ENCODE peak calls at places on chromosome 9, in ten cellular contexts. V, I, G, Z, N, H, W, C, E and A are unnamed samples.

GRCh38 chr9:2016411-2017208 is 1.5 kb downstream of the SMARCA2 start:
- DNase-seq in E (peak), N (peak), Z (no peak), W (peak), V (peak), H (peak), C (peak), G (peak), I (peak), A (peak)

GRCh38 chr9:134491856-134492255 is 149.7 kb upstream of the COL5A1 start:
- DNase-seq in C (no peak), G (no peak), E (no peak), H (no peak), W (no peak), Z (no peak), V (no peak), I (no peak), N (no peak), A (no peak)

GRCh38 chr9:121956808-121957207 is 136.3 kb downstream of the TTLL11 start:
- DNase-seq in I (no peak), W (no peak), H (no peak), Z (no peak), C (peak), G (no peak), N (no peak), V (no peak), E (no peak), A (no peak)

GRCh38 chr9:135216666-135217431 is 129.4 kb downstream of the OLFM1 start:
- DNase-seq in G (no peak), I (no peak), C (no peak), Z (no peak), W (no peak), H (no peak), N (peak), V (no peak), E (peak), A (no peak)

GRCh38 chr9:126347911-126348760 is 21.5 kb downstream of the MVB12B start:
- DNase-seq in G (no peak), V (no peak), W (peak), I (peak), N (no peak), Z (no peak), E (no peak), H (no peak), C (no peak), A (no peak)

GRCh38 chr9:98356326-98356725 is 100.9 kb upstream of the TBC1D2 start:
- DNase-seq in I (no peak), G (no peak), N (no peak), V (no peak), H (no peak), W (no peak), E (no peak), C (no peak), Z (no peak), A (no peak)

GRCh38 chr9:36725777-36726356 is 153.2 kb downstream of the MELK start:
- DNase-seq in I (peak), E (peak), C (no peak), N (no peak), G (peak), Z (no peak), W (no peak), V (no peak), H (no peak), A (no peak)

GRCh38 chr9:111975709-111976108 is 79.1 kb downstream of the UGCG start:
- DNase-seq in Z (no peak), N (peak), G (no peak), C (peak), H (no peak), E (peak), I (peak), V (no peak), W (peak), A (peak)

GRCh38 chr9:7117676-7118561 is 360.1 kb downstream of the KDM4C start:
- DNase-seq in V (no peak), Z (no peak), H (peak), I (no peak), G (no peak), C (peak), E (no peak), W (no peak), N (no peak), A (no peak)

GRCh38 chr9:77851862-77852602 is 179.6 kb downstream of the GNAQ start:
- DNase-seq in Z (no peak), C (no peak), H (no peak), G (no peak), I (no peak), W (no peak), V (no peak), N (no peak), E (no peak), A (no peak)

GRCh38 chr9:137354153-137354844 is 52.2 kb upstream of the NRARP start:
- DNase-seq in G (no peak), H (no peak), W (no peak), E (no peak), N (no peak), C (no peak), Z (no peak), I (no peak), V (no peak), A (no peak)

GRCh38 chr9:71656496-71656895 is 111.8 kb downstream of the CEMIP2 start:
- DNase-seq in V (no peak), Z (no peak), W (no peak), C (no peak), I (no peak), G (no peak), E (no peak), N (no peak), H (no peak), A (no peak)

DNA sequence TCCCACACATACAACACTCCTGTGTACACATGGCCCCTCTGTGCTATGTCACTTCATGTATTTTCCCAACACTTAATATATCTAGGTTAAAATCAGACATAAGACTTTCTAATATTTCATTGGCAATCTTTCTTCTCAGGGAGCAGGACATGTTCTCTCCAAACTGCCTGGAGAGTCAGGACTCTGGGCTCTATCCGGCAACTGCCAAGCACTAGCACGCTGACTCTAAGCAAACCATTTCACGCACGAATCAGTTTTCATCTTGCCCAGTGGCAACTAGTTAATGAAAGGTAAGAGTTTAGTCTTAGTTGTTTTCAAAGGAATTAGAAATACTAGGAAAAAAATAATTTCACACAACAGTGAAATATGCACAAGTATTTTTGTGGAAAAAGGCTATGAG is 124.8 kb downstream of the NFIB start:
- DNase-seq in H (no peak), G (no peak), E (no peak), I (no peak), V (no peak), C (no peak), N (no peak), Z (no peak), W (no peak), A (no peak)
- TF ChIP-seq CTCF in H (no peak), G (no peak), E (no peak), I (no peak), V (no peak), C (no peak), N (no peak), Z (no peak), W (no peak), A (no peak)

GRCh38 chr9:90871327-90871935 is 69.8 kb downstream of the SYK start:
- DNase-seq in G (no peak), N (no peak), Z (no peak), V (no peak), I (no peak), H (no peak), C (no peak), E (no peak), W (no peak), A (no peak)

GRCh38 chr9:90870646-90871326 is 69.2 kb downstream of the SYK start:
- DNase-seq in Z (peak), I (peak), V (peak), W (no peak), N (peak), C (peak), G (peak), H (no peak), E (no peak), A (peak)

GRCh38 chr9:90872835-90873294 is 71.2 kb downstream of the SYK start:
- DNase-seq in G (no peak), H (no peak), N (no peak), W (no peak), Z (no peak), I (no peak), V (no peak), C (no peak), E (no peak), A (no peak)

GRCh38 chr9:90873422-90873821 is 71.8 kb downstream of the SYK start:
- DNase-seq in C (no peak), G (no peak), Z (no peak), W (no peak), E (no peak), I (no peak), H (no peak), V (no peak), N (no peak), A (no peak)

GRCh38 chr9:90874194-90874593 is 72.6 kb downstream of the SYK start:
- DNase-seq in C (no peak), H (no peak), V (no peak), W (no peak), I (no peak), N (no peak), G (no peak), E (no peak), Z (no peak), A (no peak)
- TF ChIP-seq CTCF in C (no peak), H (peak), V (no peak), W (no peak), I (peak), N (no peak), G (no peak), E (no peak), Z (no peak), A (no peak)

DNA sequence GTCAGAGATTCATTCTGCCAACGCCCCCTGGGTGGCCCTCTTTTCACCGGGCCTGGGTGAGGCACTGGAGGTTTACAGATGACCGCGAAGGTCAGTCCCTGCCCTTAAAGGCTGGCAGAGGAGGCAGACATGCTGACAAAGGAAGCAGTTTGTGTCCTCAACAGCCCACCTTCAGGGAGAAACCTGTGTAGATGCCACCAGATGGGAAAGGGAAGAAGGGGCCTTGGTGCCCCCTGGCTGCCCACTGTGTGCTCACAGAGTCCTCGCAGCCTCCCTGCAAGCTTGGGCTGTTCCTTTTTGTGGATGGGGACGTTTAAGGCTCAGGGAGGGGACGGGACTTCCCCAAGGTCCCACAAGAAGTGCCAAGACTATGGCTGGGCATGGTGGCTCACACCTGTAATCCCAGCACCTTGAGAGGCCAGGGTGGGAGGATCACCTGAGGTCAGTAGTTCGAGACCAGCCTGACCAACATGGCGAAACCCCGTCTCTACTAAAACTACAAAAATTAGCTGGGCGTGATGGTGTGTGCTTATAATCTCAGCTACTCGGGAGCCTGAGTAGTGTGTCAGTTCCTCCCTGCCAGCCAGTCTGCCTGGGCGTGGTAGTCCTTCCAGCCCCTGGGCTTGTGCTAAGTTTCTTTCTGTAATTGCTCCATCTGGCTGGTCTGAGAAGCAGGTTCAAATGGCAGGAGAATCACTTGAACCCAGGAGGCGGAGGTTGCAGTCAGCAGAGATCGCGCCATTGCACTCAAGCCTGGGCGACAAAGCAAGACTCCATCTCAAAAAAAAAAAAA is 36.2 kb downstream of the NEK6 start:
- DNase-seq in H (no peak), G (no peak), I (no peak), E (no peak), W (no peak), V (no peak), N (no peak), Z (no peak), C (peak), A (no peak)
- TF ChIP-seq CTCF in H (no peak), G (no peak), I (peak), E (no peak), W (no peak), V (no peak), N (no peak), Z (no peak), C (no peak), A (no peak)

DNA sequence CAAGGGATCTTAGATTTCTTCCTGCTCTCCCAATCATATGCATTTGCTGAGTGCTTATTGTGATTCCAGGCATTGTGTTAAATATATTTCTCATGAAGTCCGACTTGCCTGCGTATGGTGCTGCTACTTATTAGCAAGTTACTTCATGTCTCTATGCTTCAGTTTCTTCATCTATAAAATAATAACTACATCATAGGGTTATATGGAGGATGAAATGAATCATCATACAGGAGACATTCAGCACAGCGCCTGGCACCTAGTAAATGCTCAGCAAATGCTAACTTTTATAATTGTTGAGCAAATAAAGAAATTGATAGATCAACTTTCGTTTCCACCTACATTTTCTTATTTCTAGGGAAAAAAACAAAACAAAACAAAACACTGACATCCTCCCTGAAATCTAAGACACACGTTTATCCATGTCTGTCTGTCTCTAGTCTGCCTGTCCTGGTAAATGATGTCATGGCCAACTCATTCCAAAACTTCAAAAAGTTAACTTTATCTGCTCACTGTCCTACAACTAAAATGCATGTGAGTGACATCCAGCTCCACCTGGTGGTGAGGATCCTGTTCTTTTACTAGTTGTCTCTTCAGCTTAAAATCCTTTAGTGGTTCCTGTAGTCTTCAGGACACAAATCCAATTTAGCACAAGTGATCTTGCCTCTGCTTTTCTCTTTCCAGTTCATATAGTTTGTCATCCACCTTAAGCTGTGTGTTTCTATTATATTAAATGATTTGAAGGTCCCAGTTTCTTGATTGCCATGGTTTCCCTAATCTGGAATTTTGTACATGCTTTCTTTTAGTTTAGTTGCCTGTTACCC is 27.7 kb downstream of the PPP3R2 start:
- DNase-seq in N (peak), E (peak), G (peak), H (no peak), W (no peak), Z (peak), C (peak), I (peak), V (peak), A (peak)
- TF ChIP-seq CTCF in N (no peak), E (no peak), G (peak), H (peak), W (no peak), Z (peak), C (peak), I (peak), V (peak), A (peak)